ENCODE peak calls at places on chromosomes 13 and 19, in six cellular contexts. T is IMR-90, I is hepatocyte, E is mammary epithelial cell, A is mesenchymal stem cell, H is OCI-LY7. Q is an unnamed sample. For H3K36me3 and H3K9me3, the result is how much of the 10 kb centered on the place peaks cover.

GRCh38 chr13:41492432-41493267 is 35.3 kb downstream of the RGCC start:
- DNase-seq in T (no peak), I (no peak), E (no peak), A (peak), H (peak), Q (peak)

GRCh38 chr13:67932991-67933390 is 702.9 kb upstream of the PCDH9 start:
- DNase-seq in T (no peak), I (no peak), E (no peak), A (no peak), H (no peak), Q (no peak)

GRCh38 chr13:86725105-86725504 is 925.9 kb upstream of the SLITRK6 start:
- DNase-seq in T (no peak), I (no peak), E (no peak), A (no peak), H (no peak), Q (no peak)

GRCh38 chr13:23921451-23921888 is 24.2 kb upstream of the C1QTNF9B start:
- DNase-seq in T (peak), I (peak), E (peak), A (peak), H (peak), Q (no peak)

GRCh38 chr19:49182848-49183375 is 25.3 kb downstream of the TRPM4 start:
- DNase-seq in T (no peak), I (no peak), E (no peak), A (no peak), H (no peak), Q (no peak)

GRCh38 chr13:114315074-114315785 is 927 bp downstream of the CHAMP1 start:
- DNase-seq in T (no peak), I (no peak), E (no peak), A (no peak), H (peak), Q (peak)

GRCh38 chr13:110261166-110262081 is 45.5 kb downstream of the COL4A1 start:
- DNase-seq in T (no peak), I (no peak), E (peak), A (peak), H (no peak), Q (no peak)

GRCh38 chr13:59425211-59425721 is 738.5 kb downstream of the DIAPH3 start:
- DNase-seq in T (peak), I (no peak), E (no peak), A (peak), H (no peak), Q (no peak)

GRCh38 chr13:40113644-40114304 is 458.3 kb downstream of the COG6 start:
- DNase-seq in T (no peak), I (no peak), E (peak), A (peak), H (peak), Q (no peak)

GRCh38 chr13:42412812-42413795 is 141.2 kb downstream of the AKAP11 start:
- DNase-seq in T (no peak), I (no peak), E (no peak), A (no peak), H (no peak), Q (no peak)

GRCh38 chr13:44801990-44802389 is 187.3 kb downstream of the NUFIP1 start:
- DNase-seq in T (peak), I (peak), E (peak), A (peak), H (no peak), Q (no peak)

GRCh38 chr13:97112451-97113152 is 109.5 kb upstream of the MBNL2 start:
- DNase-seq in T (peak), I (no peak), E (no peak), A (peak), H (no peak), Q (no peak)
- H3K4me2 ChIP-seq in T (peak), I (no peak), E (no peak), A (no peak), H (no peak), Q (no peak)

DNA sequence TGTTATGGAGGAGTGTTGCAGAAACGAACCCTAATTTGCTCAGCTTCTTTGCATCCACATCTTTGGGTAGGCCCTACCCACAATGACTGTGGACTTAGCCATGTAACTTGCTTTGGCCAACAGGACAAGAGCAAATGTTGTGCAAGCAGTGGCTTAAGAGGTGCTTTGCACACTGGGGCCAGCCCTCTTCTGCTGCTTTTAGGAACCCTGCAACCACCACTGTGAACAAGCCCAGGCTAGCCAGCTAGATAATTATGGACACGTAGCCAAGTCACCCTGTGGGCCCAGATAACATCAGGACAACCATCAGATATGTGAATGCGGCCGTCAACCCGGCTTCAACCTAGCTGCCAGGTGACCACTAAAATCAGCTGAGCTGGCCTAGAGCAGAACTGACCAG is 17.1 kb downstream of the C19orf47 start:
- DNase-seq in T (no peak), I (no peak), E (peak), A (no peak), H (no peak), Q (no peak)
- H3K36me3 ChIP-seq in T (half or more), I (under half), E (under half), A (half or more), H (half or more), Q (half or more)

GRCh38 chr13:27065582-27065981 is 106.0 kb downstream of the USP12 start:
- DNase-seq in T (no peak), I (no peak), E (no peak), A (no peak), H (no peak), Q (no peak)
- H3K9me3 ChIP-seq in T (under half), I (under half), E (under half), A (under half), H (under half), Q (under half)

GRCh38 chr13:93243375-93244063 is 16.9 kb downstream of the GPC6 start:
- DNase-seq in T (no peak), I (no peak), E (no peak), A (no peak), H (no peak), Q (no peak)
- H3K4me2 ChIP-seq in T (no peak), I (no peak), E (peak), A (peak), H (no peak), Q (no peak)

DNA sequence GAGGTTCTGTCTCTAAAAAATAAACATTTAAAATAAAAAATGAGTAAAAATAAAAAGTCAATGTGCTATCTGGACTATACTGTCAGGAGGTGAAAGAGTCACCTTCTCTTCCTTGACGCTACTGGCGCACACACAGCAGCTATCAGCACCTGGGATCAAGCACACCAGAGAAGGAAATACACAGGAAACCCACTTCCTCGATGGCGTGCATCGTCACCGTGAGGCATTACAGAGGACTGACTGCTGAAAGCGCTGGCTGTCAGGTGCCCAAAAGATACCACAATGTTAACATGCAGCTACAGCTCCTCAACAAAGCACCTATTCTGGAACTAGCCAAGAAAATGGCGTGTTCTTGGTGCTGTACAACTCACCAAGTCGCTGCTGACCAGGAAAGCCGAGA is 6.1 kb downstream of the SLC35E1 start:
- DNase-seq in T (no peak), I (no peak), E (no peak), A (no peak), H (no peak), Q (peak)
- H3K36me3 ChIP-seq in T (half or more), I (under half), E (under half), A (half or more), H (half or more), Q (half or more)

GRCh38 chr19:14669940-14670339 is 4.7 kb downstream of the ADGRE3 start:
- DNase-seq in T (no peak), I (no peak), E (no peak), A (no peak), H (no peak), Q (no peak)
- H3K9me3 ChIP-seq in T (under half), I (under half), E (under half), A (under half), H (under half), Q (under half)

GRCh38 chr13:106917024-106917491 is 349.1 kb upstream of the ARGLU1 start:
- DNase-seq in T (no peak), I (no peak), E (no peak), A (no peak), H (no peak), Q (no peak)
- H3K4me2 ChIP-seq in T (no peak), I (peak), E (peak), A (peak), H (no peak), Q (no peak)

Q was measured in DND-41.